ENCODE peak calls at places on chromosomes 4 and X, in seven cellular contexts. C is MM.1S, P is gastrocnemius medialis, J is AG04450, F is adrenal gland, X is GM06990, Z is PC-3. V is an unnamed sample.

GRCh38 chr4:127828121-127828520 is 46.0 kb downstream of the HSPA4L start:
- DNase-seq in Z (no peak), P (no peak), X (no peak), C (no peak), F (no peak), J (no peak), V (no peak)

GRCh38 chr4:90000995-90001394 is 106.3 kb downstream of the MMRN1 start:
- DNase-seq in P (no peak), X (no peak), J (no peak), Z (no peak), C (no peak), F (no peak), V (no peak)

GRCh38 chr4:1866095-1866755 is 5.0 kb upstream of the NSD2 start:
- DNase-seq in X (no peak), F (no peak), C (no peak), Z (no peak), P (no peak), J (no peak), V (no peak)

GRCh38 chrX:38282044-38282443 is 45.3 kb downstream of the RPGR start:
- DNase-seq in P (no peak), X (no peak), J (no peak), C (no peak), Z (peak), F (no peak), V (peak)

GRCh38 chr4:163611784-163612445 is 117.4 kb downstream of the TMA16 start:
- DNase-seq in J (no peak), Z (no peak), P (no peak), X (no peak), C (no peak), F (no peak), V (no peak)

GRCh38 chr4:74789518-74789917 is 4.8 kb downstream of the BTC start:
- DNase-seq in Z (no peak), X (no peak), C (no peak), P (no peak), F (no peak), J (no peak), V (no peak)

GRCh38 chrX:1222511-1223252 is 10.2 kb upstream of the CRLF2 start:
- DNase-seq in P (no peak), F (no peak), X (no peak), C (no peak), Z (peak), J (no peak), V (peak)

GRCh38 chrX:1385251-1385794 is 6.6 kb downstream of the SLC25A6 start:
- DNase-seq in X (no peak), Z (no peak), J (no peak), C (no peak), P (no peak), F (peak), V (no peak)

GRCh38 chr4:16075975-16076757 is 7.7 kb downstream of the PROM1 start:
- DNase-seq in F (no peak), Z (no peak), X (no peak), C (no peak), P (no peak), J (no peak), V (no peak)

GRCh38 chr4:154807042-154807630 is 26.1 kb downstream of the RBM46 start:
- DNase-seq in J (no peak), X (peak), P (no peak), C (peak), F (no peak), Z (peak), V (peak)

GRCh38 chr4:89509708-89510269 is 202.2 kb upstream of the GPRIN3 start:
- DNase-seq in X (peak), F (no peak), Z (no peak), J (peak), C (peak), P (no peak), V (peak)

GRCh38 chr4:97013309-97014106 is 1129.8 kb downstream of the STPG2 start:
- DNase-seq in X (no peak), F (no peak), P (no peak), J (no peak), C (no peak), Z (no peak), V (no peak)

GRCh38 chr4:53557601-53558000 is 33.7 kb downstream of the LNX1 start:
- DNase-seq in J (no peak), P (no peak), X (no peak), C (no peak), Z (no peak), F (no peak), V (no peak)

GRCh38 chr4:53562409-53562808 is 28.9 kb downstream of the LNX1 start:
- DNase-seq in P (no peak), X (no peak), J (no peak), F (no peak), C (no peak), Z (no peak), V (no peak)

GRCh38 chr4:53555111-53555510 is 36.2 kb downstream of the LNX1 start:
- DNase-seq in F (no peak), J (no peak), C (no peak), Z (no peak), X (no peak), P (no peak), V (no peak)

GRCh38 chr4:53558981-53559620 is 32.2 kb downstream of the LNX1 start:
- DNase-seq in X (no peak), Z (peak), C (no peak), F (no peak), P (no peak), J (no peak), V (peak)

GRCh38 chr4:53558061-53558801 is 33.1 kb downstream of the LNX1 start:
- DNase-seq in P (no peak), X (no peak), F (no peak), C (no peak), J (no peak), Z (peak), V (peak)
- H3K4me3 ChIP-seq in P (no peak), X (no peak), F (no peak), C (no peak), J (no peak), Z (peak), V (no peak)

DNA sequence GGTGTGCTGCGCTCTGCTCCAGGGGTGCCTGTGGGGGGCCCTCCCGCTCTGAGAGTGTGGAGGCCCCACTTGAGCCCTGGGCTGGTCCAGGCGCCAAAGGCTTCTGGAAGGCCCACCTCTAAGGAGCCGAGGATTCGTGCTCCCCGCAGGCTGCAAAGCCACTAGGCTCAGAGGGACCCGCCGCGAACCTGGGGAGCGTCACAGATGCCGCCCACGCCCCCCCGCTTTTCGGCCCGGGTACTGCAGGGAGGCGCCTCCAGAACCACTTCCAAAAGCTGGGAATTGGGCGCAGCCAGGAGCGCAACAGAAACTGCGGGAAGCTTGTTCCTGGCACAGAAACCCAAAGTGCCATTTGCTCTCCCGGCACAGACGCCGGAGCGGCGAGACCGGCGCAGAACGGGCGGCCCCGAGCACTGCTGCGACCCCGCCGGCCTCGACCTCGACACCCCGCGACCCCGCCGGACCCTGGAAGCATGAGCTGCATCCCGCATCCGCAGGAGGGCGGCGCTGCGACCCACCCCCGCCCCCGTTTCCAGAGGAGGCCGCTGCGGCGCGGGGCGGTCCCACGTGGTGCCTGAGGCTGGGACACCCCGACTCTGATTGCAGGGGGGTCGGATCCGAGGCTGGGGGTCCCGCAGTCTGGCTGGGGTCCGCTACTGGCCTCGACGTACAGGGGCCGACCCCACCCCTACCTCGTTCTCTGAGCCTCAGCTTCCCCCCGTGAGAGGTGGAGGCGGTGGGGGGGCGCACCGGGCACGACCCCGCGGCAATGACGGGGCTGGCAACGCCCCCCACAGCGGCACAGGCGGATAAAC is 30.8 kb downstream of the CPLX1 start:
- DNase-seq in F (no peak), P (no peak), X (no peak), J (no peak), Z (no peak), C (no peak), V (no peak)
- H3K4me3 ChIP-seq in F (no peak), P (peak), X (no peak), J (no peak), Z (no peak), C (no peak), V (no peak)

GRCh38 chr4:123547818-123548200 is 151.2 kb downstream of the SPRY1 start:
- DNase-seq in J (no peak), P (no peak), F (no peak), Z (no peak), C (no peak), X (no peak), V (no peak)
- H3K4me3 ChIP-seq in J (no peak), P (no peak), F (no peak), Z (no peak), C (no peak), X (no peak), V (no peak)

GRCh38 chr4:132557660-132558059 is 591.4 kb upstream of the PCDH10 start:
- DNase-seq in P (no peak), C (peak), Z (peak), F (no peak), J (no peak), X (no peak), V (no peak)
- H3K4me3 ChIP-seq in P (no peak), C (no peak), Z (no peak), F (no peak), J (no peak), X (no peak), V (no peak)

DNA sequence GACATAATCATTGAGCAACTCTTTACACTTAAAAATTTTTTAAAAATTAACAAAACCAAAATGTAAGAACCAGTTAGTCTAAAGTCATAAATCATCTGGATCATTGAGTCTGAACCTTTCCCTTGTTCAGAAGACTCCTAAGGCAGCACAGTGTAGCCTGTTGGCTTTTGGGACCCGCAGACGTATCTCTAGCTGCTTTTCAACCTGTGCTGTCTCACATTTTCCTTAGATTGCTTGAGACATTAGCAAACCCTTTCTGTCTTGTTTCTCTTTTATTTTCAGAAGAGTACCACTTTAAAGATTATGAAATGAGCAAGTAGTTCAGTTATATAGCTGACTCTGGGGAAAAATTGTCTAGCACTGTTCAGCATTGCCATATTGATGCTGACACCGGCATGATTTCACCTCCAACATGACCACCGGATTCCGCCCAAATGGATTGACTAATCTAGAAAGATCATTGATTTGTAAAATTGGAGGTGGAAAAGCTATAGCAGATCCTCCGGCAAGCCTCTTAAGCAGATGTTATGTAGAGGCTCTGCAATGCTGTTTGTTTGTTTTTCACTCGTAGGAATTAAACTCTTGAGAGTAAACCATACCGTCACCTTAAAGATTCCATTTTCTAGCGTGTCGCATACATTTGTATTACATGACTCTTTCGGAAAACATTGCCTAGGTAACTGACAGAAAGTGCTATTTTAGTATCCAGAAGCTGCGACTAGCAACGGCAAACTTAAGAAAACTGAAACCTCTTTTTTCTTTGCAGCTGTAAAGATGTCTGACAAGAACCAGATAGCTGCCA is 9.0 kb downstream of the TCEANC start:
- DNase-seq in C (peak), J (no peak), F (no peak), X (no peak), Z (no peak), P (no peak), V (no peak)
- H3K4me3 ChIP-seq in C (peak), J (no peak), F (no peak), X (peak), Z (no peak), P (no peak), V (no peak)

DNA sequence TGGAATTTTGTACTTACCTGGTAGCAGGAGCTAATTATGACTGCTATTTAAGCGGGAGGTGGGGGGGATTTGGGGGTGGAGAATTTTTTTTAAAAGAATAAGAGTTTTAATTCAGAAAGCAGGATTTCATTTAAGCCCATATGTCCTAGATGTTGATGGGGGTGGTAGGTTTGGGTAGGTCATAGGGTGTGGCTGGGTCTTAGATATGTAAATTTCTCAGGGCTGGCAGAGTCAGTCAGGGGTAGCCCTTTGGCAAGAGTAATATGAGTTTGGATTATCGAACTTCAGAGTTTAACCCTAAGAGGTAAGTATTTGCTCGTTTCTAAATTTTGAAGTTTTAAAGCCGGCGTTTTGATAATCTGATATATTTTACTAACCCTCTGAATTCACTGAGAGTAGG is 35.2 kb upstream of the COX18 start:
- DNase-seq in J (no peak), P (no peak), Z (no peak), F (no peak), X (no peak), C (no peak), V (no peak)
- H3K4me3 ChIP-seq in J (no peak), P (no peak), Z (no peak), F (no peak), X (no peak), C (no peak), V (no peak)

DNA sequence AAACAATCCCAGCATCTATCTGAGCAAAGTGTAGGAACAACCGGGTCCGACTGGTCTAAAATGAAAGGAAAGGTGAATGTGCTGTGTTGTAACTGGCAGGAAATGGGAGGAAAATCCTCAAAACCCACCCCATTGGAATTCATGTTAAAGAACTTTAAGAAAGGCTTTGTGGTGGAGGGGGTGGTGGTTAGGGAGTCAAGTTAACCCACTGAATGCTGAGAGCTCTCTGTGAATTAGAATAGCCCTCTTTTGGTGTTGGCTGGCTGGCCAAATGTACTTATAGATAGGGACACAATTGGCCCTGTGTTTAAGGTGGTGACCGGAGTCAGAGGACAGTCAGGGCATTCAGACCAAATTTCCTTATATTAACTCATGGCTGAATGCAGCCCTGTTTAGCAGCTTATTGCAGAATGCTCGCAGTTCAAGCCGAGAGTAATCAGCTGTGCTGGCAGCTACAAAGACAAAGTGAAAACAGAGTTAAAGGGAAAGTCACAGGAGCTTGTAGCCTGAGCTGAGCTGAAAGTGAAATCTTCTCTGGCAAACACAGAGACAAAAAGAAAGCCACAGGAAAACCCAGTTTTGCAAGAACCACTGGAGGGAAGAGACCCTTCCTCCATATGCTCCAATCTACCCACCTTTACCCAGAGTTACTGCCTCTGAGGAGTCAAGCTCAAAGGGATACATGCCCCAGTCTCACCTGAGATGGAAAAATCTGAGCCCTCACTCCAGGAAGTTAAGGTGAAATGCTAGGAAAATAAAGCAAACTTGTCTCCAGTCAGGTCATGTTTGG is 38.5 kb upstream of the UGT2B7 start:
- DNase-seq in P (no peak), F (no peak), J (no peak), Z (no peak), C (peak), X (no peak), V (peak)
- H3K4me3 ChIP-seq in P (no peak), F (no peak), J (no peak), Z (no peak), C (no peak), X (no peak), V (no peak)

GRCh38 chrX:19647731-19648588 is 132.7 kb upstream of the MAP3K15 start:
- DNase-seq in Z (no peak), X (no peak), C (no peak), J (no peak), F (no peak), P (no peak), V (no peak)

GRCh38 chrX:19650996-19651395 is 135.7 kb upstream of the MAP3K15 start:
- DNase-seq in J (no peak), Z (no peak), X (no peak), C (no peak), F (no peak), P (no peak), V (no peak)

GRCh38 chrX:19646298-19646697 is 131.0 kb upstream of the MAP3K15 start:
- DNase-seq in J (no peak), P (no peak), F (no peak), Z (no peak), X (no peak), C (no peak), V (no peak)

GRCh38 chrX:19647159-19647558 is 131.9 kb upstream of the MAP3K15 start:
- DNase-seq in J (no peak), Z (no peak), P (no peak), C (no peak), F (no peak), X (no peak), V (no peak)

GRCh38 chrX:19649227-19650009 is 134.1 kb upstream of the MAP3K15 start:
- DNase-seq in Z (no peak), P (no peak), F (no peak), J (no peak), X (no peak), C (no peak), V (peak)
- H3K4me3 ChIP-seq in Z (no peak), P (no peak), F (no peak), J (no peak), X (no peak), C (no peak), V (no peak)